ENCODE peak calls at places on chromosomes 5 and 9, in seven cellular contexts. F is transverse colon, P is OCI-LY7, W is heart right ventricle, O is ascending aorta, S is fibroblast of mammary gland, R is GM23338. L is an unnamed sample.

GRCh38 chr9:65420771-65421170 is 135.8 kb upstream of the FOXD4L5 start:
- DNase-seq in F (no peak), P (no peak), W (no peak), O (no peak), S (no peak), R (no peak), L (no peak)

GRCh38 chr5:92505925-92506324 is 1075.1 kb downstream of the NR2F1-AS1 start:
- DNase-seq in F (no peak), P (no peak), W (no peak), O (no peak), S (peak), R (no peak), L (no peak)

GRCh38 chr9:4530375-4530774 is 40.1 kb downstream of the SLC1A1 start:
- DNase-seq in F (no peak), P (no peak), W (no peak), O (no peak), S (peak), R (no peak), L (peak)

GRCh38 chr9:114856210-114856941 is 50.5 kb upstream of the TNFSF15 start:
- DNase-seq in F (no peak), P (no peak), W (no peak), O (no peak), S (peak), R (no peak), L (no peak)

GRCh38 chr9:5790923-5791322 is 42.0 kb downstream of the ERMP1 start:
- DNase-seq in F (no peak), P (peak), W (no peak), O (no peak), S (no peak), R (no peak), L (no peak)

GRCh38 chr9:16705121-16705604 is 165.3 kb downstream of the BNC2 start:
- DNase-seq in F (peak), P (no peak), W (peak), O (peak), S (peak), R (peak), L (peak)

GRCh38 chr9:126343271-126343700 is 16.7 kb downstream of the MVB12B start:
- DNase-seq in F (peak), P (no peak), W (no peak), O (no peak), S (no peak), R (no peak), L (no peak)

GRCh38 chr9:74555015-74555414 is 57.9 kb downstream of the RORB start:
- DNase-seq in F (no peak), P (no peak), W (no peak), O (no peak), S (no peak), R (no peak), L (no peak)

GRCh38 chr9:17588395-17588794 is 9.5 kb downstream of the SH3GL2 start:
- DNase-seq in F (no peak), P (no peak), W (no peak), O (no peak), S (no peak), R (peak), L (no peak)

GRCh38 chr9:90854637-90855036 is 53.0 kb downstream of the SYK start:
- DNase-seq in F (no peak), P (no peak), W (no peak), O (no peak), S (no peak), R (no peak), L (no peak)

GRCh38 chr5:94025788-94026473 is 284.5 kb upstream of the POU5F2 start:
- DNase-seq in F (no peak), P (no peak), W (no peak), O (no peak), S (no peak), R (peak), L (no peak)

GRCh38 chr5:158140120-158140778 is 281.3 kb upstream of the CLINT1 start:
- DNase-seq in F (no peak), P (no peak), W (no peak), O (no peak), S (peak), R (no peak), L (no peak)

GRCh38 chr5:6287136-6287535 is 91.2 kb downstream of the MED10 start:
- DNase-seq in F (no peak), P (no peak), W (no peak), O (no peak), S (no peak), R (peak), L (no peak)

GRCh38 chr5:145829708-145830361 is 5.3 kb downstream of the PRELID2 start:
- DNase-seq in F (no peak), P (no peak), W (no peak), O (no peak), S (no peak), R (no peak), L (peak)

GRCh38 chr5:173315495-173316352 is 12.5 kb downstream of the STC2 start:
- DNase-seq in F (no peak), P (no peak), W (no peak), O (no peak), S (peak), R (peak), L (no peak)

GRCh38 chr5:74767579-74767913 is 497 bp downstream of the NSA2 start:
- DNase-seq in F (peak), P (peak), W (no peak), O (no peak), S (peak), R (peak), L (no peak)

GRCh38 chr5:74766887-74767578 is at the start of the genes GFM2 and NSA2:
- DNase-seq in F (peak), P (peak), W (peak), O (peak), S (peak), R (peak), L (peak)

GRCh38 chr5:74766348-74766886 is 500 bp downstream of the GFM2 start:
- DNase-seq in F (no peak), P (peak), W (no peak), O (no peak), S (peak), R (peak), L (peak)

DNA sequence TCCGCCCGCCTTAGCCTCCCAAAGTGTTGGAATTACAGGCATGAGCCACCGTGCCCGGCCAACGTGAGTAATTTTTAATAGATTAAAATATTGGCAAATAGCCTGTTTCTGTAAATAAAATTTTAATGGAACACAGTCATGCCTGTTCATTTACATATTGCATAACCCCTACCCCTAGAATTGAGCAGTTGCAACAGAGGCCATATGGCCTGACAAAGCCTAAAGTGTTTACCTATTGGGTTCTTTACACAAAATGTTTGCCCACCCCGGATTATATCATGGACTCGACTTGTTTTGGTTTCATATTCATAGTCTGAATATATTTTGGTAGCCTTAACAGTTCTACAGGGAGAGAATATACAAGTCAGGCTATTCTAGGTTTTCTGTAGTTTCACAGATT is 5.3 kb downstream of the NSA2 start:
- DNase-seq in F (no peak), P (no peak), W (no peak), O (no peak), S (peak), R (no peak), L (no peak)
- TF ChIP-seq CTCF in F (no peak), P (no peak), W (no peak), O (no peak), S (no peak), R (no peak), L (no peak)

GRCh38 chr5:160352308-160352707 is 18.1 kb downstream of the C1QTNF2 start:
- DNase-seq in F (no peak), P (no peak), W (no peak), O (no peak), S (no peak), R (no peak), L (no peak)

GRCh38 chr5:160354666-160355065 is 15.8 kb downstream of the C1QTNF2 start:
- DNase-seq in F (no peak), P (no peak), W (no peak), O (no peak), S (no peak), R (no peak), L (no peak)

GRCh38 chr5:160356550-160357347 is 13.7 kb downstream of the C1QTNF2 start:
- DNase-seq in F (no peak), P (no peak), W (no peak), O (no peak), S (no peak), R (peak), L (no peak)

GRCh38 chr5:160349249-160349965 is 21.0 kb downstream of the C1QTNF2 start:
- DNase-seq in F (no peak), P (no peak), W (no peak), O (no peak), S (no peak), R (no peak), L (no peak)

DNA sequence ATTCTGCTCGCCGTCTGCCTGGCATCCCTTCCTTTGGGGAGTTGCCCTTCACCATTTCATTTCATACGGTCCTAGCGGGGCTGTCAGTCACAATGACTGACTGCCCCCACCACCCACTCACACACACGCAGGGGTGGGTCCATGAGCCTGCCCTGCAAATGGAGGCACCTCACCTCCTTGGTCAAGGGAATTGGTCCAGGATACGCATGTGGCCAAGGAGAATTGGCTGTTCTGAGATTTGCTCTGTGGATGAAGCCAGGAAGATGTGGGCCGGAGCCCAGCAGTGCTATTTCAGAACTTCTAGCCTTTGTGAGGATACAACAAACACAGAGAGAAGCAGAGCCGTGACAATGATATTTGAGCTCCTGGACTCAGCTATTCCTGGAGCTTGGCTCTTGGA is 17.0 kb downstream of the C1QTNF2 start:
- DNase-seq in F (no peak), P (no peak), W (no peak), O (peak), S (no peak), R (peak), L (no peak)
- TF ChIP-seq CTCF in F (no peak), P (no peak), W (no peak), O (no peak), S (no peak), R (no peak), L (no peak)

GRCh38 chr5:113683211-113683610 is 169.7 kb downstream of the YTHDC2 start:
- DNase-seq in F (no peak), P (no peak), W (no peak), O (no peak), S (no peak), R (no peak), L (no peak)

GRCh38 chr5:113686599-113686998 is 173.1 kb downstream of the YTHDC2 start:
- DNase-seq in F (no peak), P (no peak), W (no peak), O (no peak), S (no peak), R (no peak), L (no peak)

GRCh38 chr5:113680534-113680933 is 167.0 kb downstream of the YTHDC2 start:
- DNase-seq in F (no peak), P (no peak), W (no peak), O (no peak), S (no peak), R (no peak), L (no peak)

GRCh38 chr5:113678924-113679575 is 165.6 kb downstream of the YTHDC2 start:
- DNase-seq in F (peak), P (peak), W (no peak), O (no peak), S (peak), R (peak), L (peak)

GRCh38 chr5:113682497-113683136 is 169.1 kb downstream of the YTHDC2 start:
- DNase-seq in F (no peak), P (no peak), W (no peak), O (no peak), S (no peak), R (peak), L (no peak)
- TF ChIP-seq CTCF in F (no peak), P (no peak), W (no peak), O (no peak), S (no peak), R (peak), L (no peak)

DNA sequence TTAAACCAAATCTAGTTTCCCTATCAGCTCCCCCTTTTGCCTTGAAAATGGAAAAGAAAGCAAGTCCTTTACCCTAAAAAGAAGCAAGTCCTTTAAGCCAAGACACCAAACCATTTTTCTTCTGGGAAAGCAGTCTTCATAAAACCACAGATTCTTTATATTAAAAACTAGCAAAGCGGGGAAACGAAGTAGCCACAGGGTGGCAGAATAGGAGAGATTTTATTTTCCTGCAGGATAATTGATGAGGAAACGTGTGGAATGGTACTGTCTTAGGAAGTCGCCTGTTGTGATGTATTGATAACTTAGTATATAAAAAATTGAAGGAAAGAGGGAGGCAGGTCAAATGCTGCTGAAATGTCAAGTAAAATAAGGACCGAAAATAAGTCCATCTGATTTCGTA is 41.1 kb downstream of the ZNF883 start:
- DNase-seq in F (no peak), P (no peak), W (no peak), O (no peak), S (peak), R (peak), L (no peak)
- TF ChIP-seq CTCF in F (no peak), P (no peak), W (no peak), O (no peak), S (peak), R (peak), L (no peak)

DNA sequence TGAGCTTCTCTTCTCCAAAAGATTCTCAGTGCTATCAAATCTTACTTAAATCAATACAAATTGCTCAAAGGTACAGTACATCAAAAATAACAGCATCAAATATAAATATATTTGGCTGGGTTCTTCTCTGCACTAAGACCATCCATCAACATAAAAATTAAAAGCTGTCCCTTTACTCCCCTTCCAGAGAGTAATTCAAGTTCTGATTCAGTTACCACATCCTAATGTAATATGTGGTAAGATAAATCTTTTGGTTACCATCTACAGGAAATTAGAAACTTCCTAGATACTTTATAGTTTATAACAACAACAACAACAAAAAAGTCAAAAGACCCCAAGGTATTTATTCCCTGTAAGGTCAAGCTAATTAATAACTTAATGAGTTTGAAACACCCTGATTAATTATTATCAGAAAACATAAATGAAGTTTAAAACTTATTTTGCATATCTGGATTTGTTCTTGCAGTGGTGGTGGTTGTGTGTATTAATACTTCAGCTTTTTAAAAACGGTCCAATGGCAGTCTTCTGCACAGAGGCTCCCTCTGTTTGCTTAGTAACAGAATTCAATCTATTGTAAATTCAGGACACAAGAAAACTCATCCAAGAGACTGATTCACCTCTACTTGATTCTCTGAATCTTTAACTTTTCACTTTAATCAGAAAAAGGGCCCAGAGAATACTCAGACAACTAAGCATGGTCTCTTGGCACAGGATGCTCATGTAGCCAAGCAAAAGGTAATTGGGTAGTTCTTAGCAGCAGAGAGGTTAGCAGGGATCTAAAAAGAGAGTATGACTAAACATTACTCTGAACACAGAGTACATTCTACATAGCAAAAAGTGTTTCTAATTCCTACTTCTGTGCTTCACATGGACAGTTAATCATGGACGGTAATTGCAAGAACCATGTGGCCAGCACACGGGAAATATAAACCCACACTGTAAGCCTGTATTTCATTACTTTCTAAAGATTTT is 20.1 kb downstream of the DIAPH1 start:
- DNase-seq in F (no peak), P (no peak), W (no peak), O (no peak), S (peak), R (no peak), L (no peak)
- TF ChIP-seq CTCF in F (no peak), P (no peak), W (no peak), O (no peak), S (no peak), R (no peak), L (no peak)

GRCh38 chr5:131795128-131795719 is 1.6 kb downstream of the FNIP1 start:
- DNase-seq in F (no peak), P (no peak), W (no peak), O (no peak), S (no peak), R (no peak), L (no peak)

GRCh38 chr5:131795879-131796792 is 681 bp downstream of the FNIP1 start:
- DNase-seq in F (peak), P (peak), W (peak), O (peak), S (peak), R (peak), L (peak)

GRCh38 chr5:131792900-131793299 is 3.9 kb downstream of the FNIP1 start:
- DNase-seq in F (no peak), P (peak), W (no peak), O (no peak), S (no peak), R (no peak), L (no peak)

GRCh38 chr5:131794596-131794995 is 2.2 kb downstream of the FNIP1 start:
- DNase-seq in F (no peak), P (peak), W (no peak), O (no peak), S (no peak), R (no peak), L (no peak)

GRCh38 chr5:131796793-131797693 is at the start of gene FNIP1:
- DNase-seq in F (peak), P (peak), W (peak), O (peak), S (peak), R (peak), L (peak)
- TF ChIP-seq CTCF in F (no peak), P (no peak), W (no peak), O (no peak), S (no peak), R (no peak), L (no peak)

GRCh38 chr5:1008451-1009358 is at the start of gene NKD2:
- DNase-seq in F (peak), P (peak), W (peak), O (peak), S (no peak), R (peak), L (peak)

GRCh38 chr5:1009359-1010180 is 968 bp downstream of the NKD2 start:
- DNase-seq in F (no peak), P (no peak), W (peak), O (peak), S (no peak), R (no peak), L (no peak)

GRCh38 chr5:1011226-1011631 is 2.6 kb downstream of the NKD2 start:
- DNase-seq in F (peak), P (peak), W (peak), O (no peak), S (no peak), R (peak), L (peak)

GRCh38 chr5:1010641-1011046 is 2.0 kb downstream of the NKD2 start:
- DNase-seq in F (no peak), P (no peak), W (peak), O (no peak), S (no peak), R (peak), L (no peak)

DNA sequence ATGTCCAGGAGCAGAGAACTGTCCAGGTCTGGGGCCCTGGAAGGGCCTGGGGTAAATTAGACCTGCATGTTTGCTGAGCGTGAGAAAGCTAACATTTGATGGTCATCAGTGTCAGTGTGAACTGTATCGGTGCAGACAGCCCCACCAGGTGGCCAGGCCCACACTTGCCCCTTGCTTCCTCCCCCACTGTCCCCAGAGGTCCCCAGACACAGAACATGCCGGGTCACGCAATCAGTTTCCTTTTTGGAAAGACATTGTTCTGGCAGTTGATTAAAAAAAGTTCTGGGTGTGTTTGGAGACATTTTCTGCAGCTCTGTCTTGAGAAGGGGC is 1.5 kb downstream of the NKD2 start:
- DNase-seq in F (no peak), P (no peak), W (no peak), O (peak), S (no peak), R (no peak), L (no peak)
- TF ChIP-seq CTCF in F (no peak), P (no peak), W (no peak), O (no peak), S (no peak), R (no peak), L (no peak)

GRCh38 chr5:66769030-66769733 is 173.0 kb downstream of the MAST4 start:
- DNase-seq in F (no peak), P (no peak), W (no peak), O (no peak), S (no peak), R (no peak), L (no peak)

DNA sequence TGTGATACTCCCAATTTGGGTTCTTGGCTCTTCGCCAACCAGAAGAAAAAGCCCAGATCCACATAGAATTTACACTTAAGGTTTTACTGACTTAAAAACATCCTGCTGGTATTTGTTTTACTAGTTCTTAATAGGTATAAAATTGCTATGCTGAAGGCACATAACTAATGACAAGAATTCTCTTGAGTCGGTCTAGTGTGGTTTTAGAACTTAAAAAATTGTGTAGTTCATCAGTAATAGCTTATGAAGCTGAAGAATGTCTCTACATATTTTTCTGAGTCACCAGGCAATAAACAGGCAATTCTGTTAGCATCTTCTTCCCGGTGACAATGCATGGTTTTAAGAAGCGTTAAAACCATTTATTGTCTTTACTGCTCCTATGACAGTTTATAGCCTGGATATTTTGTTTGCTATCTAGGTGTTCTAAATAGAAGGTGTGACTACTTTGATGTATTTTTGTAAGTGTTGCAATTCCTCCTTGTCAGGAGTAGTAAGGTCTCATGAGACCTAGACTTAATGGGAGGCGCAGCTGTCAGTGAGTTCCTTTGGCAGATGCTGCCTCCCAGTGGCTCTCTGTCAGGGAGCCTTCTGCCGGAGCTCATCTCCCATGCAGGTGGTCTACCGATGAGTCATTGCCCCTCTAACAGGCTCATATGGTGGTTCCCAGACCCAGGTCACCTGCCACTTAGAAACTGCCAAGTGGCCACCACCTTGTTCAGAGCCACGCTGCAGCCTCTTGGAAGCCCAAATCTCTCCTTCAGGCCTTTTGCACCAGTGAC is 173.8 kb downstream of the MAST4 start:
- DNase-seq in F (peak), P (peak), W (no peak), O (no peak), S (peak), R (peak), L (no peak)
- TF ChIP-seq CTCF in F (no peak), P (peak), W (no peak), O (no peak), S (peak), R (peak), L (no peak)

L was measured in Calu3.